ENCODE peak calls at places on chromosomes 7 and 10, in eight cellular contexts. One of them, this sample, is unnamed.

GRCh38 chr7:151076863-151077704 is 3.5 kb downstream of the FASTK start:
- DNase-seq in A549: peak; percentile 69
- DNase-seq in CD8-positive, alpha-beta T cell: no peak
- DNase-seq in MM.1S: no peak
- DNase-seq in thoracic aorta: no peak
- DNase-seq in GM23248: peak; percentile 49
- DNase-seq in IMR-90: no peak
- DNase-seq in cardiac muscle cell: no peak
- DNase-seq in this sample: no peak

GRCh38 chr10:96321822-96322221 is 17.6 kb downstream of the DNTT start:
- DNase-seq in MM.1S: no peak
- DNase-seq in GM23248: no peak
- DNase-seq in A549: no peak
- DNase-seq in thoracic aorta: no peak
- DNase-seq in IMR-90: no peak
- DNase-seq in cardiac muscle cell: no peak
- DNase-seq in CD8-positive, alpha-beta T cell: no peak
- DNase-seq in this sample: no peak

GRCh38 chr7:35571596-35572240 is 123.2 kb downstream of the HERPUD2 start:
- DNase-seq in A549: no peak
- DNase-seq in IMR-90: no peak
- DNase-seq in GM23248: no peak
- DNase-seq in CD8-positive, alpha-beta T cell: no peak
- DNase-seq in thoracic aorta: no peak
- DNase-seq in cardiac muscle cell: no peak
- DNase-seq in MM.1S: no peak
- DNase-seq in this sample: no peak

GRCh38 chr10:21135396-21135973 is 238.4 kb upstream of the NEBL start:
- DNase-seq in CD8-positive, alpha-beta T cell: no peak
- DNase-seq in thoracic aorta: no peak
- DNase-seq in IMR-90: no peak
- DNase-seq in A549: no peak
- DNase-seq in cardiac muscle cell: no peak
- DNase-seq in MM.1S: no peak
- DNase-seq in GM23248: no peak
- DNase-seq in this sample: no peak

GRCh38 chr10:62637249-62638061 is 167.1 kb upstream of the ADO start:
- DNase-seq in GM23248: peak; percentile 79
- DNase-seq in cardiac muscle cell: no peak
- DNase-seq in thoracic aorta: no peak
- DNase-seq in CD8-positive, alpha-beta T cell: peak; percentile 55
- DNase-seq in MM.1S: peak; percentile 93
- DNase-seq in IMR-90: peak; percentile 61
- DNase-seq in A549: no peak
- DNase-seq in this sample: peak; percentile 75

GRCh38 chr7:39922580-39922979 is 27.5 kb upstream of the CDK13 start:
- DNase-seq in GM23248: no peak
- DNase-seq in A549: no peak
- DNase-seq in IMR-90: no peak
- DNase-seq in cardiac muscle cell: no peak
- DNase-seq in thoracic aorta: no peak
- DNase-seq in CD8-positive, alpha-beta T cell: no peak
- DNase-seq in MM.1S: no peak
- DNase-seq in this sample: no peak

GRCh38 chr7:99559276-99559915 is 954 bp downstream of the ZNF655 start:
- DNase-seq in IMR-90: peak; percentile 38
- DNase-seq in GM23248: peak; percentile 58
- DNase-seq in CD8-positive, alpha-beta T cell: no peak
- DNase-seq in A549: no peak
- DNase-seq in thoracic aorta: no peak
- DNase-seq in cardiac muscle cell: no peak
- DNase-seq in MM.1S: no peak
- DNase-seq in this sample: no peak

GRCh38 chr7:5243295-5243694 is 39.4 kb upstream of the SLC29A4 start:
- DNase-seq in cardiac muscle cell: no peak
- DNase-seq in A549: no peak
- DNase-seq in MM.1S: no peak
- DNase-seq in thoracic aorta: no peak
- DNase-seq in CD8-positive, alpha-beta T cell: no peak
- DNase-seq in IMR-90: no peak
- DNase-seq in GM23248: no peak
- DNase-seq in this sample: no peak

GRCh38 chr7:104794154-104794553 is 219.9 kb upstream of the KMT2E start:
- DNase-seq in cardiac muscle cell: no peak
- DNase-seq in CD8-positive, alpha-beta T cell: no peak
- DNase-seq in MM.1S: no peak
- DNase-seq in thoracic aorta: no peak
- DNase-seq in GM23248: no peak
- DNase-seq in A549: no peak
- DNase-seq in IMR-90: no peak
- DNase-seq in this sample: no peak

DNA sequence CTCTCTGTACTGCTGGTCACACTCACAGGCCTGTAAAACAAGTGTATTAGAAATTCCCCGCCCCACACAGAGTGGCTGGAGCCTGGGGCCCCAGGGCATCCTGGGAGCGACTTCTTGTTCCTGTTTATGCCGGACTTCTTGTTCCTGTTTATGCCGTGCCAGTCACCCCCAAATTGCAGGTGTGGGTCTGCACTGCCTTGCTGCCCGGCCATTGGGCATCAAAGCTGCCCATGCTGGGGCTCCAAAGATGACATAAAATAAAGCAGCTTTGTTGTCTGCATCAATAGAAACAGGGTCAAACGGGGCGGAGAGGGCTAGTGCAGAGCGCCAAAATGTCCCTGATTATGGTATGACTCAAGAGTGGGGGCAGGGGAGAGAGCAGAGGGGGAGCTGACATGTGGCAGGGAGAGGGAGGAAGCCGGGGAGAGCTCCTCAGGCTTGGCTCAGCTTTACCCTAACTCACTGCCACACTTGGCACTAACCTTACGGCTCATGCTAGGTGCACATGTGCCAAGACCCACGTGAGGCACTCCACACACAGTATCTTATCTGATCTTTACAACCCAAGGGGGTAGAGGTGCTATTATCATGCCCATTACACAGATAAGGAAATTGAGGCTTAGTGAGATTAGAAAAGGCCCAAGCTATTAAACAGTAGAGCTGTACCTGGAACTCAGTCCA is 98.4 kb downstream of the PIP4K2A start:
- DNase-seq in thoracic aorta: no peak
- DNase-seq in CD8-positive, alpha-beta T cell: peak; percentile 38
- DNase-seq in GM23248: no peak
- DNase-seq in MM.1S: peak; percentile 64
- DNase-seq in A549: no peak
- DNase-seq in IMR-90: no peak
- DNase-seq in cardiac muscle cell: no peak
- DNase-seq in this sample: peak; percentile 48
- H3K4me3 ChIP-seq in thoracic aorta: peak overlapping the region; percentile 38
- H3K4me3 ChIP-seq in CD8-positive, alpha-beta T cell: no peak overlapping the region
- H3K4me3 ChIP-seq in GM23248: no peak overlapping the region
- H3K4me3 ChIP-seq in MM.1S: peak overlapping the region; percentile 72
- H3K4me3 ChIP-seq in A549: no peak overlapping the region
- H3K4me3 ChIP-seq in IMR-90: no peak overlapping the region
- H3K4me3 ChIP-seq in cardiac muscle cell: no peak overlapping the region
- H3K4me3 ChIP-seq in this sample: peak overlapping the region; percentile 45

GRCh38 chr10:107054469-107055156 is 109.9 kb downstream of the SORCS1 start:
- DNase-seq in A549: no peak
- DNase-seq in GM23248: no peak
- DNase-seq in MM.1S: no peak
- DNase-seq in thoracic aorta: no peak
- DNase-seq in IMR-90: no peak
- DNase-seq in CD8-positive, alpha-beta T cell: no peak
- DNase-seq in cardiac muscle cell: no peak
- DNase-seq in this sample: no peak
- H3K9me3 ChIP-seq in A549: no peaks in the 10 kb centered on the region
- H3K9me3 ChIP-seq in GM23248: no peaks in the 10 kb centered on the region
- H3K9me3 ChIP-seq in MM.1S: no peaks in the 10 kb centered on the region
- H3K9me3 ChIP-seq in thoracic aorta: no peaks in the 10 kb centered on the region
- H3K9me3 ChIP-seq in IMR-90: peaks cover 3% of the 10 kb centered on the region
- H3K9me3 ChIP-seq in CD8-positive, alpha-beta T cell: no peaks in the 10 kb centered on the region
- H3K9me3 ChIP-seq in cardiac muscle cell: no peaks in the 10 kb centered on the region
- H3K9me3 ChIP-seq in this sample: no peaks in the 10 kb centered on the region

GRCh38 chr10:92103376-92104084 is 180.0 kb downstream of the BTAF1 start:
- DNase-seq in CD8-positive, alpha-beta T cell: no peak
- DNase-seq in GM23248: peak; percentile 40
- DNase-seq in cardiac muscle cell: no peak
- DNase-seq in thoracic aorta: no peak
- DNase-seq in IMR-90: peak; percentile 79
- DNase-seq in A549: no peak
- DNase-seq in MM.1S: no peak
- DNase-seq in this sample: no peak
- H3K4me1 ChIP-seq in CD8-positive, alpha-beta T cell: no peaks in the 10 kb centered on the region
- H3K4me1 ChIP-seq in GM23248: peaks cover 24% of the 10 kb centered on the region
- H3K4me1 ChIP-seq in cardiac muscle cell: peaks cover 19% of the 10 kb centered on the region
- H3K4me1 ChIP-seq in thoracic aorta: peaks cover 39% of the 10 kb centered on the region
- H3K4me1 ChIP-seq in IMR-90: peaks cover 6% of the 10 kb centered on the region
- H3K4me1 ChIP-seq in A549: peaks cover 22% of the 10 kb centered on the region
- H3K4me1 ChIP-seq in MM.1S: peaks cover 32% of the 10 kb centered on the region
- H3K4me1 ChIP-seq in this sample: no peaks in the 10 kb centered on the region

DNA sequence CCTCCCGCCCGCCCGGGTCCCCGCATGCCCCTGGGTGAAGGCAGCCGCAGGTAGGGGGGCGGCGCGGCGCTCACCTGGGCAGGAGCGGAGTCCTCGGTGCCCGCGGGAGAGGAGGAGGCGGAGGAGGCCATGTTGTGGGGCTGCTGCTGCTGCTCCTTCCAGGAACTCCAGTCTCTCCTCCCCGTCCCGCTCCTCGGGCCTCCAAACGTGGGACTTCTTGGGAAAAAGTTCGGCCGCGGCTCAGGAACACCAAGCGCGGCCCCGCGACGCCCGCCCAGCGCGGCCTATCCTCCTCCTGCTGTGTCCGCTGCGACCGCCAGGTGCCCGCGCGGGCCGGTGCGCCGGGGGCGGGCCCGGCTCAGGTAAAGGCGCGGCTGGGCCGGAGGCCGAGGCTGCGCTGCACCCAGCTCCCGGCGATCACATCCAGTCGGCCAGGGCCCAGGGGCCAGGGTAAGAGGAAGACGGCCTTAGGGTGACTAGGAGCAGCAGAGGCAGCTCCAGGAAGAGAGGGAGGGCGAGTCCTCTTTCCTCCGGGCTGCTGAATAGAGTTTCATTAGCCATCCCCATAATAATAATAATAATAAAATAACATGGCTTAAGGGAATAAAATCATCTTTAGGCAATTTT is 45.0 kb upstream of the CDK1 start:
- DNase-seq in cardiac muscle cell: peak; percentile 55
- DNase-seq in thoracic aorta: no peak
- DNase-seq in GM23248: peak; percentile 32
- DNase-seq in CD8-positive, alpha-beta T cell: peak; percentile 34
- DNase-seq in MM.1S: peak; percentile 62
- DNase-seq in IMR-90: no peak
- DNase-seq in A549: peak; percentile 45
- DNase-seq in this sample: peak; percentile 6
- H3K4me3 ChIP-seq in cardiac muscle cell: peak overlapping the region; percentile 59
- H3K4me3 ChIP-seq in thoracic aorta: peak overlapping the region; percentile 78
- H3K4me3 ChIP-seq in GM23248: peak overlapping the region; percentile 58
- H3K4me3 ChIP-seq in CD8-positive, alpha-beta T cell: peak overlapping the region; percentile 45
- H3K4me3 ChIP-seq in MM.1S: peak overlapping the region; percentile 69
- H3K4me3 ChIP-seq in IMR-90: peak overlapping the region; percentile 9
- H3K4me3 ChIP-seq in A549: peak overlapping the region; percentile 80
- H3K4me3 ChIP-seq in this sample: no peak overlapping the region

This sample was measured in CD4-positive, CD25-positive, alpha-beta regulatory T cell.